ENCODE peak calls at places on chromosomes 12 and 14, in seven cellular contexts. One of them, this sample, is unnamed.

GRCh38 chr12:110245278-110245868 is 35.7 kb upstream of the ATP2A2 start:
- DNase-seq in aorta: peak
- DNase-seq in AG04450: no peak
- DNase-seq in MG63: peak
- DNase-seq in upper lobe of right lung: peak
- DNase-seq in progenitor cell of endocrine pancreas: no peak
- DNase-seq in K562: peak
- DNase-seq in this sample: peak

GRCh38 chr12:56081393-56082347 is 1.7 kb downstream of the ERBB3 start:
- DNase-seq in aorta: no peak
- DNase-seq in upper lobe of right lung: no peak
- DNase-seq in progenitor cell of endocrine pancreas: no peak
- DNase-seq in AG04450: no peak
- DNase-seq in K562: no peak
- DNase-seq in MG63: no peak
- DNase-seq in this sample: no peak

GRCh38 chr12:111064982-111065381 is 144.6 kb upstream of the MYL2 start:
- DNase-seq in K562: no peak
- DNase-seq in aorta: no peak
- DNase-seq in MG63: no peak
- DNase-seq in upper lobe of right lung: no peak
- DNase-seq in AG04450: no peak
- DNase-seq in progenitor cell of endocrine pancreas: no peak
- DNase-seq in this sample: no peak

GRCh38 chr12:85663631-85664030 is 172.6 kb downstream of the RASSF9 start:
- DNase-seq in aorta: no peak
- DNase-seq in K562: no peak
- DNase-seq in MG63: no peak
- DNase-seq in AG04450: no peak
- DNase-seq in upper lobe of right lung: no peak
- DNase-seq in progenitor cell of endocrine pancreas: no peak
- DNase-seq in this sample: no peak

GRCh38 chr14:32011225-32011624 is 65.9 kb upstream of the ARHGAP5 start:
- DNase-seq in AG04450: no peak
- DNase-seq in upper lobe of right lung: no peak
- DNase-seq in K562: no peak
- DNase-seq in MG63: no peak
- DNase-seq in progenitor cell of endocrine pancreas: no peak
- DNase-seq in aorta: no peak
- DNase-seq in this sample: no peak

GRCh38 chr14:96741151-96741977 is 55.8 kb upstream of the VRK1 start:
- DNase-seq in MG63: peak
- DNase-seq in K562: peak
- DNase-seq in AG04450: no peak
- DNase-seq in upper lobe of right lung: peak
- DNase-seq in progenitor cell of endocrine pancreas: peak
- DNase-seq in aorta: peak
- DNase-seq in this sample: peak

GRCh38 chr14:63735720-63736119 is 7.9 kb upstream of the SGPP1 start:
- DNase-seq in upper lobe of right lung: no peak
- DNase-seq in aorta: no peak
- DNase-seq in AG04450: no peak
- DNase-seq in MG63: no peak
- DNase-seq in K562: no peak
- DNase-seq in progenitor cell of endocrine pancreas: no peak
- DNase-seq in this sample: no peak

GRCh38 chr14:50335989-50336391 is 23.9 kb downstream of the DMAC2L start:
- DNase-seq in MG63: no peak
- DNase-seq in upper lobe of right lung: no peak
- DNase-seq in progenitor cell of endocrine pancreas: no peak
- DNase-seq in aorta: no peak
- DNase-seq in K562: peak
- DNase-seq in AG04450: no peak
- DNase-seq in this sample: peak

GRCh38 chr12:87086118-87086891 is 830.1 kb upstream of the MGAT4C start:
- DNase-seq in upper lobe of right lung: no peak
- DNase-seq in MG63: peak
- DNase-seq in progenitor cell of endocrine pancreas: no peak
- DNase-seq in K562: no peak
- DNase-seq in AG04450: no peak
- DNase-seq in aorta: no peak
- DNase-seq in this sample: no peak

GRCh38 chr14:36316131-36316530 is 4.3 kb downstream of the MBIP start:
- DNase-seq in upper lobe of right lung: no peak
- DNase-seq in aorta: no peak
- DNase-seq in progenitor cell of endocrine pancreas: no peak
- DNase-seq in AG04450: no peak
- DNase-seq in MG63: no peak
- DNase-seq in K562: no peak
- DNase-seq in this sample: no peak

GRCh38 chr12:68803948-68804653 is 3.9 kb upstream of the MDM2 start:
- DNase-seq in aorta: no peak
- DNase-seq in upper lobe of right lung: no peak
- DNase-seq in AG04450: no peak
- DNase-seq in K562: no peak
- DNase-seq in progenitor cell of endocrine pancreas: no peak
- DNase-seq in MG63: no peak
- DNase-seq in this sample: no peak

GRCh38 chr12:57309420-57309819 is 58.4 kb upstream of the STAC3 start:
- DNase-seq in progenitor cell of endocrine pancreas: no peak
- DNase-seq in aorta: no peak
- DNase-seq in upper lobe of right lung: no peak
- DNase-seq in AG04450: no peak
- DNase-seq in K562: no peak
- DNase-seq in MG63: no peak
- DNase-seq in this sample: no peak

GRCh38 chr14:80946187-80946586 is 4.6 kb upstream of the CEP128 start:
- DNase-seq in AG04450: no peak
- DNase-seq in upper lobe of right lung: no peak
- DNase-seq in MG63: no peak
- DNase-seq in K562: no peak
- DNase-seq in progenitor cell of endocrine pancreas: no peak
- DNase-seq in aorta: no peak
- DNase-seq in this sample: no peak

GRCh38 chr14:105918496-105919262 is 392.3 kb downstream of the TMEM121 start:
- DNase-seq in aorta: peak
- DNase-seq in AG04450: no peak
- DNase-seq in MG63: no peak
- DNase-seq in K562: no peak
- DNase-seq in progenitor cell of endocrine pancreas: no peak
- DNase-seq in upper lobe of right lung: peak
- DNase-seq in this sample: no peak

GRCh38 chr12:10243803-10244520 is 31.3 kb downstream of the GABARAPL1 start:
- DNase-seq in aorta: no peak
- DNase-seq in AG04450: no peak
- DNase-seq in upper lobe of right lung: no peak
- DNase-seq in MG63: no peak
- DNase-seq in K562: peak
- DNase-seq in progenitor cell of endocrine pancreas: no peak
- DNase-seq in this sample: peak

GRCh38 chr14:71642715-71643114 is 289.5 kb upstream of the RGS6 start:
- DNase-seq in progenitor cell of endocrine pancreas: no peak
- DNase-seq in AG04450: no peak
- DNase-seq in upper lobe of right lung: no peak
- DNase-seq in K562: no peak
- DNase-seq in aorta: no peak
- DNase-seq in MG63: no peak
- DNase-seq in this sample: no peak

GRCh38 chr14:68607081-68607851 is 185.6 kb downstream of the ZFP36L1 start:
- DNase-seq in upper lobe of right lung: peak
- DNase-seq in progenitor cell of endocrine pancreas: no peak
- DNase-seq in MG63: no peak
- DNase-seq in K562: no peak
- DNase-seq in AG04450: no peak
- DNase-seq in aorta: no peak
- DNase-seq in this sample: no peak

GRCh38 chr14:95069547-95069946 is 87.8 kb downstream of the DICER1 start:
- DNase-seq in AG04450: no peak
- DNase-seq in K562: no peak
- DNase-seq in upper lobe of right lung: no peak
- DNase-seq in aorta: no peak
- DNase-seq in MG63: no peak
- DNase-seq in progenitor cell of endocrine pancreas: no peak
- DNase-seq in this sample: no peak

GRCh38 chr12:107461222-107461980 is 224.2 kb upstream of the PWP1 start:
- DNase-seq in aorta: no peak
- DNase-seq in upper lobe of right lung: no peak
- DNase-seq in MG63: peak
- DNase-seq in K562: no peak
- DNase-seq in progenitor cell of endocrine pancreas: no peak
- DNase-seq in AG04450: peak
- DNase-seq in this sample: no peak

GRCh38 chr14:39218171-39218769 is 15.4 kb upstream of the MIA2 start:
- DNase-seq in upper lobe of right lung: no peak
- DNase-seq in K562: peak
- DNase-seq in AG04450: no peak
- DNase-seq in MG63: no peak
- DNase-seq in aorta: no peak
- DNase-seq in progenitor cell of endocrine pancreas: no peak
- DNase-seq in this sample: no peak

GRCh38 chr12:40224439-40225291 is at the start of gene LRRK2:
- DNase-seq in AG04450: no peak
- DNase-seq in upper lobe of right lung: peak
- DNase-seq in MG63: peak
- DNase-seq in progenitor cell of endocrine pancreas: peak
- DNase-seq in K562: peak
- DNase-seq in aorta: peak
- DNase-seq in this sample: no peak

GRCh38 chr14:65993103-65993502 is 493.1 kb upstream of the CCDC196 start:
- DNase-seq in K562: no peak
- DNase-seq in MG63: no peak
- DNase-seq in AG04450: no peak
- DNase-seq in aorta: no peak
- DNase-seq in upper lobe of right lung: no peak
- DNase-seq in progenitor cell of endocrine pancreas: no peak
- DNase-seq in this sample: peak

GRCh38 chr14:104659764-104660523 is 29.5 kb upstream of the INF2 start:
- DNase-seq in AG04450: no peak
- DNase-seq in K562: no peak
- DNase-seq in aorta: peak
- DNase-seq in progenitor cell of endocrine pancreas: no peak
- DNase-seq in upper lobe of right lung: peak
- DNase-seq in MG63: no peak
- DNase-seq in this sample: no peak

GRCh38 chr12:121465921-121466799 is 66.2 kb downstream of the RNF34 start:
- DNase-seq in AG04450: no peak
- DNase-seq in MG63: peak
- DNase-seq in upper lobe of right lung: peak
- DNase-seq in aorta: no peak
- DNase-seq in K562: peak
- DNase-seq in progenitor cell of endocrine pancreas: no peak
- DNase-seq in this sample: peak

GRCh38 chr12:124713436-124714082 is 146.1 kb upstream of the NCOR2 start:
- DNase-seq in AG04450: no peak
- DNase-seq in progenitor cell of endocrine pancreas: no peak
- DNase-seq in aorta: peak
- DNase-seq in K562: no peak
- DNase-seq in MG63: no peak
- DNase-seq in upper lobe of right lung: no peak
- DNase-seq in this sample: peak

GRCh38 chr12:14854586-14855163 is 11.3 kb upstream of the ART4 start:
- DNase-seq in progenitor cell of endocrine pancreas: no peak
- DNase-seq in aorta: no peak
- DNase-seq in K562: no peak
- DNase-seq in MG63: no peak
- DNase-seq in upper lobe of right lung: no peak
- DNase-seq in AG04450: no peak
- DNase-seq in this sample: no peak

This sample was measured in DND-41.